ENCODE peak calls at places on chromosome 7, in five cellular contexts. One of them, this sample, is unnamed.

GRCh38 chr7:109476409-109476808 is 906.7 kb downstream of the DNAJB9 start:
- DNase-seq in astrocyte: no peak
- DNase-seq in NCI-H1694: no peak
- DNase-seq in stomach: no peak
- DNase-seq in adrenal gland: no peak
- DNase-seq in this sample: no peak

GRCh38 chr7:151115836-151116418 is 29.7 kb downstream of the AGAP3 start:
- DNase-seq in astrocyte: no peak
- DNase-seq in NCI-H1694: no peak
- DNase-seq in stomach: peak; percentile 81
- DNase-seq in adrenal gland: no peak
- DNase-seq in this sample: no peak

GRCh38 chr7:110835209-110835608 is 255.7 kb upstream of the LRRN3 start:
- DNase-seq in astrocyte: no peak
- DNase-seq in NCI-H1694: peak; percentile 6
- DNase-seq in stomach: no peak
- DNase-seq in adrenal gland: peak; percentile 31
- DNase-seq in this sample: no peak

GRCh38 chr7:23341846-23342598 is 42.9 kb downstream of the MALSU1 start:
- DNase-seq in astrocyte: no peak
- DNase-seq in NCI-H1694: no peak
- DNase-seq in stomach: no peak
- DNase-seq in adrenal gland: no peak
- DNase-seq in this sample: no peak

GRCh38 chr7:116692599-116693308 is 20.8 kb downstream of the MET start:
- DNase-seq in astrocyte: peak; percentile 72
- DNase-seq in NCI-H1694: no peak
- DNase-seq in stomach: no peak
- DNase-seq in adrenal gland: no peak
- DNase-seq in this sample: no peak

GRCh38 chr7:136034132-136034531 is 57.0 kb upstream of the MTPN start:
- DNase-seq in astrocyte: no peak
- DNase-seq in NCI-H1694: no peak
- DNase-seq in stomach: no peak
- DNase-seq in adrenal gland: no peak
- DNase-seq in this sample: no peak

GRCh38 chr7:27670676-27671075 is 8.0 kb upstream of the HIBADH start:
- DNase-seq in astrocyte: no peak
- DNase-seq in NCI-H1694: no peak
- DNase-seq in stomach: no peak
- DNase-seq in adrenal gland: no peak
- DNase-seq in this sample: no peak

GRCh38 chr7:25656581-25657026 is 428.3 kb upstream of the NPVF start:
- DNase-seq in astrocyte: no peak
- DNase-seq in NCI-H1694: no peak
- DNase-seq in stomach: no peak
- DNase-seq in adrenal gland: no peak
- DNase-seq in this sample: no peak

This sample was measured in HS-5.